ENCODE peak calls at places on chromosomes 16 and 17, in ten cellular contexts. B, R, P, G, V, J, S, T, Y and X are unnamed samples. For H3K4me1, the result is how much of the 10 kb centered on the place peaks cover.

GRCh38 chr16:58000706-58001676 is at the start of gene USB1:
- DNase-seq in S (peak), R (peak), G (peak), T (peak), B (peak), Y (peak), V (peak), J (peak), P (peak), X (peak)

GRCh38 chr17:20089795-20090547 is 80.8 kb downstream of the SPECC1 start:
- DNase-seq in Y (no peak), B (no peak), S (no peak), V (no peak), T (no peak), G (no peak), P (no peak), J (no peak), R (no peak), X (no peak)

GRCh38 chr17:79616801-79617200 is 6.0 kb upstream of the RBFOX3 start:
- DNase-seq in P (no peak), J (no peak), G (peak), S (no peak), T (no peak), Y (no peak), V (no peak), B (no peak), R (no peak), X (no peak)

GRCh38 chr17:38550661-38551060 is 55.1 kb downstream of the SRCIN1 start:
- DNase-seq in S (no peak), J (no peak), V (no peak), P (no peak), G (no peak), B (no peak), T (no peak), R (peak), Y (peak), X (peak)

GRCh38 chr17:17712268-17712924 is 31.1 kb downstream of the RAI1 start:
- DNase-seq in V (no peak), R (peak), P (no peak), J (no peak), G (no peak), T (no peak), S (peak), B (no peak), Y (peak), X (no peak)

GRCh38 chr17:32349854-32350661 is at the start of gene ZNF207:
- DNase-seq in V (peak), B (peak), G (peak), Y (peak), S (peak), P (peak), T (peak), J (peak), R (peak), X (peak)

GRCh38 chr17:19482571-19482970 is 51.1 kb upstream of the SLC47A1 start:
- DNase-seq in Y (peak), T (peak), V (no peak), G (no peak), R (peak), B (no peak), J (no peak), S (no peak), P (no peak), X (peak)

GRCh38 chr17:60712675-60713074 is 35.0 kb downstream of the BCAS3 start:
- DNase-seq in T (no peak), B (no peak), V (no peak), R (no peak), Y (no peak), S (no peak), J (no peak), P (no peak), G (no peak), X (no peak)

GRCh38 chr17:71170070-71170469 is 950.8 kb upstream of the SOX9 start:
- DNase-seq in Y (no peak), R (no peak), P (no peak), S (no peak), J (no peak), B (no peak), T (no peak), G (no peak), V (no peak), X (no peak)

GRCh38 chr16:15605869-15606520 is 37.0 kb downstream of the MARF1 start:
- DNase-seq in B (no peak), P (no peak), R (no peak), T (no peak), G (no peak), Y (no peak), S (no peak), V (no peak), J (no peak), X (no peak)

GRCh38 chr17:76271669-76272540 is 6.8 kb downstream of the UBALD2 start:
- DNase-seq in S (no peak), B (no peak), R (no peak), Y (no peak), V (no peak), P (peak), G (no peak), J (no peak), T (no peak), X (no peak)
- H3K4me1 ChIP-seq in S (under half), B (half or more), R (under half), Y (under half), V (under half), P (half or more), G (under half), J (under half), T (under half), X (under half)

GRCh38 chr16:30741461-30741914 is 6.7 kb upstream of the PHKG2 start:
- DNase-seq in S (peak), T (no peak), J (peak), V (peak), B (no peak), G (no peak), P (peak), R (peak), Y (peak), X (peak)

GRCh38 chr16:30744146-30744545 is 4.1 kb upstream of the PHKG2 start:
- DNase-seq in B (peak), S (no peak), G (no peak), J (no peak), T (no peak), Y (no peak), V (no peak), R (no peak), P (no peak), X (no peak)

GRCh38 chr16:30745082-30745481 is 3.1 kb upstream of the PHKG2 start:
- DNase-seq in S (no peak), R (no peak), P (no peak), V (no peak), Y (no peak), T (no peak), B (no peak), G (no peak), J (no peak), X (no peak)

GRCh38 chr16:30746638-30747160 is 1.5 kb upstream of the PHKG2 start:
- DNase-seq in P (no peak), J (no peak), G (no peak), B (no peak), R (no peak), S (no peak), T (no peak), V (no peak), Y (no peak), X (no peak)

GRCh38 chr16:30743690-30744089 is 4.5 kb upstream of the PHKG2 start:
- DNase-seq in R (no peak), J (no peak), P (no peak), S (no peak), B (peak), G (no peak), V (no peak), Y (no peak), T (no peak), X (no peak)
- H3K4me1 ChIP-seq in R (under half), J (under half), P (under half), S (under half), B (under half), G (under half), V (under half), Y (under half), T (under half), X (under half)

GRCh38 chr17:27536781-27537180 is 80.5 kb downstream of the KSR1 start:
- DNase-seq in R (no peak), G (no peak), Y (no peak), S (no peak), P (no peak), V (no peak), T (no peak), B (no peak), J (no peak), X (no peak)
- H3K4me1 ChIP-seq in R (under half), G (under half), Y (under half), S (half or more), P (half or more), V (under half), T (under half), B (half or more), J (under half), X (under half)

GRCh38 chr17:41651625-41652460 is 27.5 kb upstream of the KRT17 start:
- DNase-seq in R (no peak), G (peak), V (peak), S (no peak), J (no peak), P (peak), B (no peak), Y (no peak), T (no peak), X (peak)

GRCh38 chr17:41654908-41655607 is 30.7 kb upstream of the KRT17 start:
- DNase-seq in V (no peak), J (no peak), G (no peak), T (no peak), B (no peak), P (no peak), R (no peak), Y (no peak), S (no peak), X (no peak)

GRCh38 chr17:41654134-41654907 is 29.9 kb upstream of the KRT17 start:
- DNase-seq in T (no peak), Y (no peak), G (peak), V (peak), B (no peak), S (no peak), R (no peak), P (peak), J (no peak), X (peak)

GRCh38 chr17:41652461-41652960 is 28.1 kb upstream of the KRT17 start:
- DNase-seq in V (no peak), B (no peak), J (no peak), T (no peak), P (no peak), G (peak), S (no peak), Y (no peak), R (no peak), X (no peak)

DNA sequence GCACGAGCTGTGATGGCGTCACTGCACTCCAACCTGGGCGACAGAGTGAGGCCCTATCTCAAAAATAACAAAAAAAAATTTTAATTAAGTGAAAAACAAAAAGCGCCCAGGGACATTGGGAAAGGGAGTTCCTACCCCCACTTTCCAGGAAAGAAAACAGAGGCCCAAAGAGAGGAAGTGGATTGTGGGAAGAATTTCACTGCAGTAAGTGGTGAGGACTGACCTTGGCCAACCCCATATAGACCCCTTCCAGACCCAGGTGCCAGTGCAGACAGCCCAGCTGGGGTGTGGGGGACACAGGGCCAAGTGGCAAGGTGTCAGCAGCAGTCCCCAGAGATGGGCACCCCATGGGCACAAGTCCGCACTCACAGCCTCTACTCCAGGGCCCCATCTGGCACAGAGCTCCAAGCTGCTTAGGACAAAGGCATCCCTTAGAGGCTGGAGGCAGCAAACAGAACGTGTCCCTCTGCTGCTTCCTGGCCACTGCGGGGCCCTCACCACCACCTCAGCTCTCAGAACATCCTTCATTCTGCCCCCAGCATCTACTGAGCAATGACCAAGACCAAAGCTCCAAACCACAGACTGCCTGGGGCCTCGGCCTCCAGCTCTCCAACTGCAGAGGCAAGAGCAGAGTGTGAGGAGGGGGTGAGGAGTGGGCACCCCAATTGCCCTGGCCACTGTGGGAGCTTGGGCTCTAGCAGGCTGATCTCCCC is 29.2 kb upstream of the KRT17 start:
- DNase-seq in J (no peak), R (no peak), S (no peak), V (no peak), P (no peak), G (no peak), B (no peak), T (no peak), Y (no peak), X (no peak)
- H3K4me1 ChIP-seq in J (under half), R (under half), S (under half), V (under half), P (under half), G (under half), B (half or more), T (under half), Y (under half), X (under half)

GRCh38 chr16:67543582-67543981 is 15.0 kb downstream of the RIPOR1 start:
- DNase-seq in B (no peak), Y (no peak), P (no peak), S (no peak), G (no peak), T (no peak), R (no peak), V (no peak), J (no peak), X (no peak)

GRCh38 chr16:67541391-67542263 is 13.0 kb downstream of the RIPOR1 start:
- DNase-seq in Y (peak), T (no peak), V (no peak), R (peak), B (no peak), P (peak), S (no peak), J (no peak), G (no peak), X (no peak)

GRCh38 chr16:67540756-67541155 is 12.1 kb downstream of the RIPOR1 start:
- DNase-seq in G (no peak), J (no peak), B (no peak), T (no peak), Y (no peak), S (no peak), V (no peak), R (no peak), P (no peak), X (no peak)

GRCh38 chr16:67543036-67543435 is 14.4 kb downstream of the RIPOR1 start:
- DNase-seq in G (no peak), Y (no peak), P (no peak), R (no peak), T (no peak), B (no peak), J (no peak), S (no peak), V (no peak), X (no peak)

GRCh38 chr16:67542464-67542863 is 13.8 kb downstream of the RIPOR1 start:
- DNase-seq in B (no peak), G (no peak), J (no peak), P (no peak), Y (peak), V (peak), R (peak), T (peak), S (no peak), X (no peak)
- H3K4me1 ChIP-seq in B (half or more), G (under half), J (under half), P (under half), Y (under half), V (under half), R (under half), T (under half), S (under half), X (under half)

DNA sequence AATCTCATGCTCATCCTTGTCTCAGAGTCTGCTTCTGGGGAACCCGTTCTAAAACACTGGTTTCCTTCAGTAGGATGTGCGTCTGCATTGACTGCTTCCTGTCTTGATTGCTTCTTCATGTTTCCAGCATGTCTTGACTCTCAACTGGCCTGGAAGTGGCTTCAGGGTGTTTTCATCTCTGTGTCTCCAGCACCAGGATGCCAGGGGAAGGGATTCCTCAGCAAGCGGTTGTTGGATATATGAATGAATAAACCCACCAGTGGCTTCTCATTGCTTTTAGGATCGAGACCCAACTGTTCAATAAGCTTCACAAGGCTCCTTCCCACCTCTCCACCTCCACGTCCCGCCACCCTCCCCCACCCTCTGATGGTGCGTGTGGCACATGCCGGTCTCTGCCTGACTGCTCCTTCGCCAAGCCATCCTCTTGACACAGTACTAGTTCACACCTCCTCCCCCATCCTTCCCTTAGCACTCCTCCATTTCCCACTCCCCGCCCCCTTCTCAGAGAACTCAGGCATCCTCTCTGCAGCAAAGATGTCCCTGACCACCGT is 14.1 kb upstream of the TNS4 start:
- DNase-seq in R (no peak), J (no peak), V (no peak), P (no peak), Y (no peak), S (no peak), B (no peak), G (no peak), T (no peak), X (no peak)
- H3K4me1 ChIP-seq in R (under half), J (under half), V (under half), P (under half), Y (under half), S (half or more), B (under half), G (under half), T (under half), X (under half)

GRCh38 chr17:77963441-77963840 is 4.9 kb downstream of the TNRC6C start:
- DNase-seq in Y (peak), G (no peak), B (peak), R (peak), J (no peak), S (peak), P (peak), T (peak), V (no peak), X (no peak)
- H3K4me1 ChIP-seq in Y (under half), G (under half), B (half or more), R (under half), J (under half), S (under half), P (under half), T (under half), V (under half), X (under half)

DNA sequence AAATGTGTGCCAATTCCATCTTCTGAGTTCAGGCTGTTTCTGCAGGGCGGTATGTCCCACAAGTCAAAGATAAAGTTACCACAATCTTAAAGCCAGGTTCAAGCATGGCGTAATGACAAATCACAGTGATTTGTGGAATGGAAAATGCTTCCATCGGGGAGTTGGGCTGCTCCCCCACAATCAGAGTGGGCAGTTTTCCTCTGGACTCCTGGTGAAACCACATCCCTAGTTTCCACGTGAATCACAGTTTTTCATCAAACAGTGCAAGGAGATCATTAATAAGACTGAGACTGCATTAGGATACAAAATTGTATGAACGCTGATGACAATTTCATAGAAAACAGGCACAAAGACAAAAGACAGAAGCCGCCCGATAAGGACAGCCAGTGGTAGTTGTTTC is 3.5 kb downstream of the LITAF start:
- DNase-seq in P (no peak), R (peak), S (no peak), T (peak), V (no peak), J (no peak), Y (peak), B (no peak), G (no peak), X (no peak)
- H3K4me1 ChIP-seq in P (under half), R (under half), S (under half), T (under half), V (under half), J (under half), Y (under half), B (half or more), G (under half), X (under half)

GRCh38 chr16:14400285-14400977 is 229.6 kb downstream of the PARN start:
- DNase-seq in V (no peak), R (no peak), P (no peak), B (no peak), Y (no peak), J (no peak), G (peak), S (no peak), T (no peak), X (peak)

GRCh38 chr16:14394834-14395233 is 235.2 kb downstream of the PARN start:
- DNase-seq in R (no peak), B (no peak), G (peak), Y (no peak), S (no peak), T (no peak), J (no peak), P (no peak), V (no peak), X (no peak)

GRCh38 chr16:14401839-14402115 is 228.3 kb downstream of the PARN start:
- DNase-seq in B (no peak), S (no peak), Y (peak), V (no peak), P (no peak), T (no peak), G (peak), J (no peak), R (no peak), X (no peak)

GRCh38 chr16:14399397-14400284 is 230.4 kb downstream of the PARN start:
- DNase-seq in P (no peak), T (peak), Y (peak), V (no peak), G (peak), B (peak), J (no peak), R (peak), S (peak), X (no peak)

GRCh38 chr16:14398014-14398717 is 231.9 kb downstream of the PARN start:
- DNase-seq in J (no peak), R (no peak), B (no peak), S (no peak), P (no peak), V (no peak), T (no peak), G (peak), Y (no peak), X (peak)
- H3K4me1 ChIP-seq in J (under half), R (under half), B (under half), S (under half), P (under half), V (under half), T (under half), G (under half), Y (under half), X (under half)

DNA sequence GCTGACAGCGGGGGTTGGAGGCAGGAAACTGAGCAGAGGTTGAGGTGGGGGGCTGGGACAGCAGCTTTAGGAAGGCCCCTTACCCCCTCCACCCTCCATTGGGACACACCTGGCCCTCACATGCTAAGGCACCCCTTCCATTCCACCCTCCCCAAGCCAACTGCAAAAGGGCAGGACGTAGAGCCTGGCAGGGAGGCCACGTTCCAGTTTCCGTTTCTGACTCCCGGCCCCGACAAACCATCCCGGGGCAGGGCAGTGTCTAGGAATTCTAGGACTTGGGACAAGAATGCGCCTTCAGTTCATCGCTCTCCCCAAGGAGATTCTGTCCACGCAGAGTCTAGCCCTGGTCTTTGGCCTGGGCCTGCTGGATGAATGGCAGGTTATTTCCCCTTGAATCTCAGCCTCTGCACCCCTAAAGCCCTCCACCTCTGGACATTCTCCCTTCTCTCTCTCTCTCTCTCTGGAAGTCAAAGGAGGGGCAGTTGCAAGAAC is 1.7 kb downstream of the FOXJ1 start:
- DNase-seq in T (no peak), V (no peak), B (no peak), R (no peak), P (no peak), J (no peak), S (no peak), Y (no peak), G (no peak), X (no peak)
- H3K4me1 ChIP-seq in T (under half), V (under half), B (under half), R (under half), P (under half), J (under half), S (under half), Y (under half), G (under half), X (under half)